ENCODE peak calls at places on chromosome 16, in ten cellular contexts. S, D, T, G, O, W, N, Z, M and P are unnamed samples.

GRCh38 chr16:4309833-4310266 is 6.0 kb upstream of the GLIS2 start:
- DNase-seq in S (peak), D (peak), T (peak), G (no peak), O (peak), W (no peak), N (no peak), Z (peak), M (peak), P (peak)

GRCh38 chr16:67104061-67104460 is 5.7 kb upstream of the PHAF1 start:
- DNase-seq in S (peak), D (no peak), T (peak), G (no peak), O (no peak), W (no peak), N (no peak), Z (no peak), M (peak), P (no peak)

GRCh38 chr16:6643083-6643686 is 689.5 kb upstream of the RBFOX1 start:
- DNase-seq in S (peak), D (no peak), T (peak), G (no peak), O (no peak), W (no peak), N (peak), Z (no peak), M (peak), P (peak)

GRCh38 chr16:54000361-54000760 is 286.2 kb downstream of the IRX3 start:
- DNase-seq in S (no peak), D (no peak), T (no peak), G (no peak), O (no peak), W (no peak), N (no peak), Z (no peak), M (no peak), P (no peak)

GRCh38 chr16:66365588-66365987 is 903 bp upstream of the CDH5 start:
- DNase-seq in S (no peak), D (peak), T (no peak), G (no peak), O (no peak), W (peak), N (no peak), Z (no peak), M (no peak), P (no peak)

GRCh38 chr16:74296465-74297295 is at the start of gene PSMD7:
- DNase-seq in S (peak), D (peak), T (peak), G (peak), O (peak), W (peak), N (peak), Z (peak), M (peak), P (peak)

GRCh38 chr16:27242868-27243590 is 25.5 kb downstream of the NSMCE1 start:
- DNase-seq in S (peak), D (no peak), T (no peak), G (no peak), O (peak), W (peak), N (peak), Z (no peak), M (no peak), P (peak)

GRCh38 chr16:14309001-14309886 is 238.1 kb downstream of the MRTFB start:
- DNase-seq in S (no peak), D (no peak), T (peak), G (no peak), O (no peak), W (no peak), N (no peak), Z (peak), M (peak), P (no peak)

GRCh38 chr16:65235339-65236177 is 113.7 kb upstream of the CDH11 start:
- DNase-seq in S (no peak), D (no peak), T (no peak), G (no peak), O (no peak), W (no peak), N (no peak), Z (no peak), M (no peak), P (no peak)

GRCh38 chr16:878071-878784 is 77.7 kb upstream of the GNG13 start:
- DNase-seq in S (peak), D (peak), T (no peak), G (no peak), O (peak), W (no peak), N (no peak), Z (no peak), M (no peak), P (no peak)

GRCh38 chr16:77376358-77376757 is 58.5 kb downstream of the ADAMTS18 start:
- DNase-seq in S (no peak), D (no peak), T (no peak), G (no peak), O (no peak), W (no peak), N (no peak), Z (peak), M (no peak), P (no peak)
- TF ChIP-seq CTCF in S (peak), D (no peak), T (no peak), G (no peak), O (no peak), W (no peak), N (peak), Z (peak), M (no peak), P (peak)

GRCh38 chr16:56289412-56289811 is 98.1 kb downstream of the GNAO1 start:
- DNase-seq in S (no peak), D (no peak), T (no peak), G (no peak), O (no peak), W (no peak), N (no peak), Z (no peak), M (no peak), P (no peak)
- TF ChIP-seq CTCF in S (no peak), D (no peak), T (no peak), G (no peak), O (no peak), W (no peak), N (no peak), Z (no peak), M (no peak), P (no peak)

GRCh38 chr16:11667824-11668589 is at the start of gene SNN:
- DNase-seq in S (peak), D (peak), T (peak), G (peak), O (peak), W (peak), N (no peak), Z (peak), M (peak), P (peak)

GRCh38 chr16:11667221-11667823 is 933 bp upstream of the SNN start:
- DNase-seq in S (no peak), D (no peak), T (no peak), G (no peak), O (no peak), W (no peak), N (no peak), Z (no peak), M (no peak), P (no peak)

GRCh38 chr16:11666108-11667055 is 1.9 kb upstream of the SNN start:
- DNase-seq in S (no peak), D (no peak), T (no peak), G (no peak), O (no peak), W (no peak), N (no peak), Z (no peak), M (no peak), P (no peak)

GRCh38 chr16:11662582-11662981 is 5.7 kb upstream of the SNN start:
- DNase-seq in S (no peak), D (no peak), T (no peak), G (no peak), O (no peak), W (no peak), N (no peak), Z (no peak), M (no peak), P (no peak)

GRCh38 chr16:11665071-11665491 is 3.2 kb upstream of the SNN start:
- DNase-seq in S (no peak), D (no peak), T (no peak), G (no peak), O (no peak), W (no peak), N (no peak), Z (peak), M (no peak), P (no peak)
- TF ChIP-seq CTCF in S (no peak), D (no peak), T (no peak), G (no peak), O (no peak), W (no peak), N (no peak), Z (no peak), M (no peak), P (no peak)

GRCh38 chr16:89300311-89300975 is 82.9 kb downstream of the ZNF778 start:
- DNase-seq in S (no peak), D (no peak), T (no peak), G (no peak), O (peak), W (no peak), N (no peak), Z (no peak), M (no peak), P (no peak)
- TF ChIP-seq CTCF in S (no peak), D (no peak), T (no peak), G (no peak), O (no peak), W (no peak), N (no peak), Z (no peak), M (no peak), P (no peak)

DNA sequence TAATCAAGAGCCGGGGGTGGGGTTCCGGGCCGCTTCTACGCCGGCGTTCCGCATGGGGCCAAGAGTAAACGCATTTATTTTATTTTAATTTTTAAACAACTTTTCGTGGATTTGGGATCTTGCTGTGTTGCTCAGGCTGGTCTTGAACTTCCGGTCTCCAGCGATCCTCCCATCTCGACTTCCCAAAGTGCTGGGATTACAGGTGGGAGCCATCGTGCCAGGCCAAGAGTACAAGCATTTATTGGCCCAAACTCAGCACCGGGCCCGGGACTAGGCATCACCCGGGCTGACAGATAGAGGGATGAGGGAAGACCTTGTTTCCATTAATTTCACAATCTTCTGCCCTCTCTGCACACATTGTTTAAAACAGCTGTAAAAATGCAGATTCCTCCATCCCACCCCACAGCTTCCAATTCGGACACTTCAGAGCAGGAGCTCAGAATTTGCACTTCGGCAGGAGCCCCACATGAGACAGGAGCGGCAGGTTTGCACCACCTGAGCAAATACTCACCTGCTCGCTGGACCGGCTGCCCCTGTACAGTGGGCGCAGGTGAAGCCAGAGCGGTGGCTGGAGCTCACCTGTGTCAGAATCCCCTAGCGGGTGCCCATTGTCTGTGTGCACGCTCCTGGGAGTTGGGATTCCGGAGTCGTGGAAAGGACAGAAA is 663 bp upstream of the GINS2 start:
- DNase-seq in S (no peak), D (peak), T (peak), G (no peak), O (no peak), W (no peak), N (no peak), Z (no peak), M (peak), P (no peak)
- TF ChIP-seq CTCF in S (no peak), D (no peak), T (no peak), G (no peak), O (no peak), W (no peak), N (no peak), Z (no peak), M (peak), P (no peak)

DNA sequence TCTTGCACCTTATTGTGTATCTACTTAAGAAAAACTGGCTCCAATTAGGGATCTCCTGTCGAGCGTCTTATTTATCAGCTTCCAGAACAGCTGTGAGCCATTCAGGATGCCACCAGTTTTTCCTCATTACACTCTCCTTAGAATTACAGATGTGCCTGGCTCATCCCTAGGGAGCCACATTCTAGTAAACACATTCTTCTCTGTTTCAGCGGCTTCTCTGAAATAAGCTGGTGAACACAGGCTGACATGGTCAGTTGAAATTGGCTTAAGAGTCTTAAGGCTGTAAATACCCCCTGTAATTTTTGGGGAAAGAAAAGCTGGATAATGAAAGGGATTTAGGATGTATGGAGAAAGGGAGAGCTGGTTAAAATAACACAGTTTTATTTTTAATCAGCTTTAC is 561.9 kb upstream of the GOT2 start:
- DNase-seq in S (no peak), D (no peak), T (no peak), G (no peak), O (no peak), W (no peak), N (no peak), Z (no peak), M (no peak), P (no peak)
- TF ChIP-seq CTCF in S (no peak), D (no peak), T (no peak), G (no peak), O (no peak), W (no peak), N (no peak), Z (no peak), M (no peak), P (no peak)

DNA sequence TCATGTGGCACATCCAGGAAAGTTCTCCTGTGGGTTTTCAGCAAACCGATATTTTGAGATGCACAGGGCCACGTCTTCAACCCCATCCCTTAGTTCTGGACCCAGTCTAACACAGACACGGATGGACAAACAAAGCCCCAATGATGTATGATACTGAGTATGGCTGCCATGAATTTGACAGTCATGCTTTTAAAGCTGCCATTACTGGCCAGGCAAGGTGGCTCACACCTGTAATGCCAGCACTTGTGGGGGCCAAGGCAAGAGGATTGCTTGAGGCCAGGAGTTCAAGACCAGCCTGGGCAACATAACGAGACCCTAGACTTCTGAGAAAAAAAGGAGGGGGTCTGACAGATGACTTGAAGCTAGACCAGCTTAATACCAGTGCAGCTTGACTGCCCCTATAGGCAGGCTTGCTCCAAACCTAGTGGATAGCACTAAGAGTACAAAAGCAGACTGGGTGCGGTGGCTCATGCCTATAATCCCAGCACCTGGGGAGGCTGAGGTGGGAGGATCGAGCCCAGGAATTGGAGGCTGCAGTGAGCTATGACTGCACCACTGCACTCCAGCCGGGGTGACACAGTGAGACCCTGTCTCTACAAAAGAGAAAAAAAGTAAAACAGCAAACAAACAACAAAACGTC is 10.8 kb upstream of the ZNF629 start:
- DNase-seq in S (no peak), D (no peak), T (no peak), G (no peak), O (no peak), W (no peak), N (no peak), Z (no peak), M (no peak), P (no peak)
- TF ChIP-seq CTCF in S (no peak), D (no peak), T (no peak), G (no peak), O (no peak), W (no peak), N (no peak), Z (no peak), M (peak), P (no peak)

DNA sequence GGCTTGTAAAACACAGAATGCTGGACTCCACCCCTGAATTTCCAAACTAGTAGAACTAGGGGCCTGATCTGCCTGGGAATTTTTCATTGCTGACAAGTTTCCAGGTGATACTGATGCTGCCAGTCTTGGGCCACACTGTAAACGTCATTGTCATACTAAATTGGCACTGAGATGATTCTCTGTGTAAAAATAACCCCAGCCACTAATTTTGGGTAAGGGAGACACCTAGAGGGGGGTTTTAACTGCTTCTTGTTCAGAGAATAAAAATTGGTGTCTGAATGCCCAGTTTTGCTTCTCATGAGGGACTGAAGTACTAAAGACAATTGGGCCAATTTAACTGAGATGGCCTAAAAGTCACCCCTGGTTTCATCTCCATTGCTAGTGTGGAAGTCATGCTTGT is 5.0 kb upstream of the CDH13 start:
- DNase-seq in S (no peak), D (no peak), T (no peak), G (no peak), O (no peak), W (no peak), N (no peak), Z (no peak), M (no peak), P (no peak)
- TF ChIP-seq CTCF in S (no peak), D (no peak), T (no peak), G (no peak), O (no peak), W (no peak), N (peak), Z (no peak), M (peak), P (no peak)

DNA sequence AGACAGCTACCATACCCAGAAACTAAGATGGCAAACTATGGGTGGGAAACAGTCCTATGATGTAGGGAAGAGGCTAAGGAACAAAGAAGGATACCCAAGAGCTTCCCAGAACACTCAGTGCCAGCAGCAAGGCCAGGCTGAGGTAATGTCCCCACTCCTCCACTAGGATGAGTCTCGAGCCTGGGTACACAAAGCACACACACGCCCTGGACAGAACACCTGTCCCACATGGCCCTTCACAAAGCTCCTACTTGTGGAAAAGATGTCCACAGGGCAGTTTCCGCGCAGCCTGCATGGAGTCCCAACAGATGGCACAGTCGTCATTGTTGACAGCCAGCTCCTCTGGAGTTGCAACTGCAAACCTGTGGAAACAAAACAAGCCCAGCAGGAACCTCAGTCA is 23.9 kb downstream of the AMFR start:
- DNase-seq in S (peak), D (no peak), T (peak), G (no peak), O (no peak), W (no peak), N (no peak), Z (no peak), M (peak), P (no peak)
- TF ChIP-seq CTCF in S (peak), D (no peak), T (peak), G (peak), O (no peak), W (no peak), N (peak), Z (peak), M (peak), P (no peak)